ENCODE peak calls at places on chromosomes 1 and 21, in four cellular contexts. One of them, this sample, is unnamed.

GRCh38 chr1:170402451-170403311 is 129.3 kb upstream of the GORAB start:
- DNase-seq in fibroblast of lung: no peak
- DNase-seq in lower lobe of right lung: no peak
- DNase-seq in A549: no peak
- DNase-seq in this sample: no peak

GRCh38 chr1:158101455-158101854 is 79.2 kb upstream of the CD1D start:
- DNase-seq in fibroblast of lung: no peak
- DNase-seq in lower lobe of right lung: no peak
- DNase-seq in A549: no peak
- DNase-seq in this sample: no peak

GRCh38 chr1:119713538-119714456 is 2.1 kb downstream of the PHGDH start:
- DNase-seq in fibroblast of lung: peak
- DNase-seq in lower lobe of right lung: no peak
- DNase-seq in A549: no peak
- DNase-seq in this sample: no peak

GRCh38 chr1:80056179-80056578 is 1049.6 kb upstream of the ADGRL4 start:
- DNase-seq in fibroblast of lung: no peak
- DNase-seq in lower lobe of right lung: no peak
- DNase-seq in A549: no peak
- DNase-seq in this sample: no peak

GRCh38 chr21:34640858-34641257 is 25.9 kb upstream of the RCAN1 start:
- DNase-seq in fibroblast of lung: peak
- DNase-seq in lower lobe of right lung: no peak
- DNase-seq in A549: no peak
- DNase-seq in this sample: peak

GRCh38 chr21:38503588-38503987 is 5.3 kb upstream of the ERG start:
- DNase-seq in fibroblast of lung: peak
- DNase-seq in lower lobe of right lung: no peak
- DNase-seq in A549: no peak
- DNase-seq in this sample: no peak

GRCh38 chr1:65084068-65084467 is 63.9 kb upstream of the AK4 start:
- DNase-seq in fibroblast of lung: no peak
- DNase-seq in lower lobe of right lung: no peak
- DNase-seq in A549: no peak
- DNase-seq in this sample: no peak

GRCh38 chr1:2276803-2277580 is 48.9 kb downstream of the SKI start:
- DNase-seq in fibroblast of lung: peak
- DNase-seq in lower lobe of right lung: no peak
- DNase-seq in A549: no peak
- DNase-seq in this sample: no peak

DNA sequence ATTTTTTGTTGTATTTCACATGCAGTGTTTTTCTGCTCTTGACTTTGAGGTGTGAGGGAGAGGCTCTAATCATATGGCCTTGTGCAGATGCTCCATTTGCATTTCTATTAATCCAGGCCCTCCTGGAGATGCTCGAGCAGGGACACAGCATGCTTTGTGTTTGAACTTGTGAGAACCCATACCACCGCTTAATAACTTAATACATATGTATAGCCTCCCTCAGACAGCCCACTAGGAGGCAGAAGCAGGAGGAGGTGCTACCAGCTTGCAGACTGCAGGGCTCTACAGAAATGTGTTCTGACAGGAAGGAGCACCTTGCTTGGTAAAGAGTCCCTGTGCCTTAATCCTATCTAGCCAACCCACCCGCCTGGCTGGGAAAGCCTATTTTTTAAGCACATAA is 155.2 kb downstream of the BARHL2 start:
- DNase-seq in fibroblast of lung: no peak
- DNase-seq in lower lobe of right lung: no peak
- DNase-seq in A549: no peak
- DNase-seq in this sample: no peak
- TF ChIP-seq CTCF in fibroblast of lung: no peak
- TF ChIP-seq CTCF in lower lobe of right lung: no peak
- TF ChIP-seq CTCF in A549: no peak
- TF ChIP-seq CTCF in this sample: no peak

DNA sequence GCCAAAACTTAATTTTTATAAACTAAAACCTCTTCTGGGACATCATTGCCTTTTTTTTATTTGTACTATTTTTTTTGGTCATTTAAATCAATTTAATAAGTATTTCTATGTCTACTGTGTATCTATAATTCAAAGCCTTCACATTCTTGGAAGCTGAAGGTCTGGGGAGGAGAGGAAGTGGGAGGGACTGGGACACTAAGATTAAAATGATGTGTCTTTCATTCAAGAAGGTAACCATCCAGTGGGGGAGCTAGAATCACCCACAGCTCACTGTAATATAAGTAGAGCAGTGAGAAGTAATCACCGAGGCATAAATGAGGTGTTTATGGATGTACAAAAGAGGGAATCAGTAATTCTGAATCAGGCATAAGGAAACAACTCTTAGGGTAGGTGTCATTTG is 52.9 kb downstream of the PTGER3 start:
- DNase-seq in fibroblast of lung: no peak
- DNase-seq in lower lobe of right lung: no peak
- DNase-seq in A549: no peak
- DNase-seq in this sample: no peak
- TF ChIP-seq CTCF in fibroblast of lung: no peak
- TF ChIP-seq CTCF in lower lobe of right lung: no peak
- TF ChIP-seq CTCF in A549: no peak
- TF ChIP-seq CTCF in this sample: no peak

GRCh38 chr1:231719485-231720183 is 93.0 kb downstream of the DISC1 start:
- DNase-seq in fibroblast of lung: no peak
- DNase-seq in lower lobe of right lung: no peak
- DNase-seq in A549: no peak
- DNase-seq in this sample: no peak

GRCh38 chr1:231724041-231724440 is 97.5 kb downstream of the DISC1 start:
- DNase-seq in fibroblast of lung: no peak
- DNase-seq in lower lobe of right lung: no peak
- DNase-seq in A549: no peak
- DNase-seq in this sample: no peak

GRCh38 chr1:231724876-231725647 is 98.5 kb downstream of the DISC1 start:
- DNase-seq in fibroblast of lung: peak
- DNase-seq in lower lobe of right lung: peak
- DNase-seq in A549: peak
- DNase-seq in this sample: peak

GRCh38 chr1:231720652-231721325 is 94.2 kb downstream of the DISC1 start:
- DNase-seq in fibroblast of lung: no peak
- DNase-seq in lower lobe of right lung: no peak
- DNase-seq in A549: no peak
- DNase-seq in this sample: no peak

DNA sequence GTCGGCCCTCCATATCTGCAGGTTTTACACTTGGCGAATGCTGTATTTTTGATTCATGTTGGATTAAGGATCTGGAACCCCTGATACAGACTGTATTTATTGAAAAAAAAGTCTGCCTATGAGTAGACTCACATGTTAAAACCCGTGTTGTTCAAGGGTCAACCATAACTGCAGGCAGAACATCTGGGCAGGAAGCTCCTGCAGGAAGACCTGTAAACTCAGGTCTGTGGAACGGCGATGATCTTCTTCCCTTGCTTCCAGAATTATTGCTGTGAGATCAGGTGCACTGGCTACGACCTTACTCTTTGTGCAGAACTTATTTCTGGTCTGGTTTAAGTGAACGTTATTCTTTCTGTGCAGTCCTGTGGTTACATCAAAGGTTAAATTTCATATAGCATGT is 96.6 kb downstream of the DISC1 start:
- DNase-seq in fibroblast of lung: no peak
- DNase-seq in lower lobe of right lung: no peak
- DNase-seq in A549: no peak
- DNase-seq in this sample: no peak
- TF ChIP-seq CTCF in fibroblast of lung: no peak
- TF ChIP-seq CTCF in lower lobe of right lung: no peak
- TF ChIP-seq CTCF in A549: no peak
- TF ChIP-seq CTCF in this sample: no peak

GRCh38 chr1:235156265-235156664 is 4.8 kb downstream of the RBM34 start:
- DNase-seq in fibroblast of lung: no peak
- DNase-seq in lower lobe of right lung: no peak
- DNase-seq in A549: no peak
- DNase-seq in this sample: no peak
- TF ChIP-seq CTCF in fibroblast of lung: no peak
- TF ChIP-seq CTCF in lower lobe of right lung: no peak
- TF ChIP-seq CTCF in A549: no peak
- TF ChIP-seq CTCF in this sample: no peak

GRCh38 chr1:155981266-155982088 is 3.1 kb upstream of the ARHGEF2 start:
- DNase-seq in fibroblast of lung: peak
- DNase-seq in lower lobe of right lung: peak
- DNase-seq in A549: no peak
- DNase-seq in this sample: peak

GRCh38 chr1:155979525-155980343 is 1.4 kb upstream of the ARHGEF2 start:
- DNase-seq in fibroblast of lung: no peak
- DNase-seq in lower lobe of right lung: no peak
- DNase-seq in A549: no peak
- DNase-seq in this sample: no peak

GRCh38 chr1:155984341-155984740 is 6.0 kb upstream of the ARHGEF2 start:
- DNase-seq in fibroblast of lung: no peak
- DNase-seq in lower lobe of right lung: no peak
- DNase-seq in A549: no peak
- DNase-seq in this sample: no peak

GRCh38 chr1:155982106-155982505 is 3.8 kb upstream of the ARHGEF2 start:
- DNase-seq in fibroblast of lung: no peak
- DNase-seq in lower lobe of right lung: no peak
- DNase-seq in A549: no peak
- DNase-seq in this sample: no peak

GRCh38 chr1:155983191-155984023 is 5.1 kb upstream of the ARHGEF2 start:
- DNase-seq in fibroblast of lung: peak
- DNase-seq in lower lobe of right lung: no peak
- DNase-seq in A549: no peak
- DNase-seq in this sample: peak
- TF ChIP-seq CTCF in fibroblast of lung: peak
- TF ChIP-seq CTCF in lower lobe of right lung: no peak
- TF ChIP-seq CTCF in A549: no peak
- TF ChIP-seq CTCF in this sample: peak

GRCh38 chr21:31566061-31566460 is 93.4 kb upstream of the SOD1 start:
- DNase-seq in fibroblast of lung: no peak
- DNase-seq in lower lobe of right lung: no peak
- DNase-seq in A549: no peak
- DNase-seq in this sample: no peak
- TF ChIP-seq CTCF in fibroblast of lung: no peak
- TF ChIP-seq CTCF in lower lobe of right lung: no peak
- TF ChIP-seq CTCF in A549: no peak
- TF ChIP-seq CTCF in this sample: no peak

GRCh38 chr1:41868241-41868953 is 50.3 kb downstream of the HIVEP3 start:
- DNase-seq in fibroblast of lung: no peak
- DNase-seq in lower lobe of right lung: no peak
- DNase-seq in A549: no peak
- DNase-seq in this sample: no peak
- TF ChIP-seq CTCF in fibroblast of lung: no peak
- TF ChIP-seq CTCF in lower lobe of right lung: no peak
- TF ChIP-seq CTCF in A549: no peak
- TF ChIP-seq CTCF in this sample: no peak

DNA sequence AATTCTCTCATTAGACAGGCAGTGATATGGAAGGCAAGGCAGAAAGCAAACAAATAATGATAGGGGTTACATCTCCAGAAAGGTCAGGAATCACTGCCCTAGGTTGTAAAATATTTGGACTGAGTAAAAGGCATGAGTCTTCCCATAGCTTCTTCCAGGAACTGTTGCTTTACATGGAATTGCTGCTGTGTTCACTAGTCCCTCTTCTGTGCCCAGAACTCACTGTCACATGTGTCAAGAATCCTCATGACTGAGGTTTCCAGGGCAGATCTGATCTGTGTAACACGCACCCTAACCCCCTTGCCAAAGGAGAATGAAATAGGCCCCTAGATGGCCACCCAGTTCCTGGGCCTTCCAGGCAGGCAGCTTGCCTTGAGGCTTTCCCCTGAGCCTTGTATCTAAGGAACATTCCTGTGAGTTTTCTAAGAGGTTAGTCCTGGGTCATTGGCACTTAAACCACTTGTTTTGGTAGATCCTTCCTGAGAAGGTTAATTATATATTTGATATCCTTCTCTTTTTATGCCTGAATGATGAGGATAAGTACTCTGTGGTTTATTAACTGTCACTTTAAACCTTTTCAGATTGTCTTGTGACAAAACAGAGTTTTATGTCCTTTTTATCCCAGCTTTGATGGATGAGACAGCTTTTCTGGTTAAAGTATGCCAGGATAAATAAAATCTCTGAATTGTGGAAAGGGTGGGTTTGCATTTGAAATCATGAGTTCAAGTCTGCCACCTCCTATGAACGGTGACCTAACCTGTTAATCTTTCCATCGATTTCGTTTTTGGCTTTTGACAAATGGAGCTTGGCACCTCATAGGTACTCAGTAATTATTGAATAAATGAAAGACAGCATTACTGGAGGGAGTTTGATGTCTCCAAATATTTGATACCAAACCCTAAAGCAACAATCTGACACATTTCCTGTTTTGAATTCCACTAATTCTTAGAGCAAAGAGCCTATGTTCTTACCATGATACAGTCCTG is 163.3 kb downstream of the DHRS3 start:
- DNase-seq in fibroblast of lung: peak
- DNase-seq in lower lobe of right lung: no peak
- DNase-seq in A549: no peak
- DNase-seq in this sample: peak
- TF ChIP-seq CTCF in fibroblast of lung: no peak
- TF ChIP-seq CTCF in lower lobe of right lung: no peak
- TF ChIP-seq CTCF in A549: no peak
- TF ChIP-seq CTCF in this sample: peak